ENCODE peak calls at places on chromosome 1, in six cellular contexts. One of them, this sample, is unnamed.

GRCh38 chr1:162283657-162284056 is 93.0 kb downstream of the SPATA46 start:
- DNase-seq in RWPE2: no peak
- DNase-seq in CD4-positive, alpha-beta memory T cell: no peak
- DNase-seq in heart left ventricle: peak
- DNase-seq in substantia nigra: peak
- DNase-seq in mesendoderm: no peak
- DNase-seq in this sample: no peak

GRCh38 chr1:25695991-25696330 is 79.4 kb downstream of the MAN1C1 start:
- DNase-seq in CD4-positive, alpha-beta memory T cell: no peak
- DNase-seq in RWPE2: no peak
- DNase-seq in heart left ventricle: no peak
- DNase-seq in mesendoderm: peak
- DNase-seq in substantia nigra: peak
- DNase-seq in this sample: peak

GRCh38 chr1:161266096-161266679 is 7.6 kb downstream of the PCP4L1 start:
- DNase-seq in mesendoderm: no peak
- DNase-seq in CD4-positive, alpha-beta memory T cell: no peak
- DNase-seq in substantia nigra: no peak
- DNase-seq in heart left ventricle: no peak
- DNase-seq in RWPE2: no peak
- DNase-seq in this sample: no peak

GRCh38 chr1:235741294-235741693 is 91.7 kb upstream of the GNG4 start:
- DNase-seq in substantia nigra: no peak
- DNase-seq in mesendoderm: peak
- DNase-seq in RWPE2: no peak
- DNase-seq in CD4-positive, alpha-beta memory T cell: no peak
- DNase-seq in heart left ventricle: no peak
- DNase-seq in this sample: no peak

GRCh38 chr1:233025156-233025555 is 74.7 kb downstream of the NTPCR start:
- DNase-seq in substantia nigra: peak
- DNase-seq in CD4-positive, alpha-beta memory T cell: no peak
- DNase-seq in mesendoderm: peak
- DNase-seq in RWPE2: no peak
- DNase-seq in heart left ventricle: peak
- DNase-seq in this sample: no peak

GRCh38 chr1:61424382-61424781 is 300.6 kb downstream of the TM2D1 start:
- DNase-seq in substantia nigra: no peak
- DNase-seq in RWPE2: no peak
- DNase-seq in mesendoderm: no peak
- DNase-seq in CD4-positive, alpha-beta memory T cell: no peak
- DNase-seq in heart left ventricle: no peak
- DNase-seq in this sample: no peak

GRCh38 chr1:221881805-221882581 is 140.1 kb upstream of the DUSP10 start:
- DNase-seq in heart left ventricle: no peak
- DNase-seq in RWPE2: no peak
- DNase-seq in substantia nigra: no peak
- DNase-seq in CD4-positive, alpha-beta memory T cell: no peak
- DNase-seq in mesendoderm: no peak
- DNase-seq in this sample: no peak

GRCh38 chr1:44817771-44818495 is 9.6 kb downstream of the BTBD19 start:
- DNase-seq in CD4-positive, alpha-beta memory T cell: no peak
- DNase-seq in mesendoderm: no peak
- DNase-seq in substantia nigra: no peak
- DNase-seq in RWPE2: no peak
- DNase-seq in heart left ventricle: peak
- DNase-seq in this sample: no peak

GRCh38 chr1:145877923-145878486 is 7.7 kb downstream of the ANKRD35 start:
- DNase-seq in CD4-positive, alpha-beta memory T cell: no peak
- DNase-seq in heart left ventricle: no peak
- DNase-seq in substantia nigra: no peak
- DNase-seq in RWPE2: no peak
- DNase-seq in mesendoderm: peak
- DNase-seq in this sample: no peak

GRCh38 chr1:886760-887159 is 37.0 kb upstream of the SAMD11 start:
- DNase-seq in RWPE2: no peak
- DNase-seq in CD4-positive, alpha-beta memory T cell: no peak
- DNase-seq in substantia nigra: no peak
- DNase-seq in mesendoderm: no peak
- DNase-seq in heart left ventricle: no peak
- DNase-seq in this sample: no peak

GRCh38 chr1:8604041-8604942 is 213.1 kb downstream of the RERE start:
- DNase-seq in mesendoderm: no peak
- DNase-seq in RWPE2: no peak
- DNase-seq in heart left ventricle: no peak
- DNase-seq in CD4-positive, alpha-beta memory T cell: no peak
- DNase-seq in substantia nigra: no peak
- DNase-seq in this sample: no peak

GRCh38 chr1:170461362-170461761 is 70.6 kb upstream of the GORAB start:
- DNase-seq in CD4-positive, alpha-beta memory T cell: no peak
- DNase-seq in mesendoderm: peak
- DNase-seq in RWPE2: no peak
- DNase-seq in substantia nigra: no peak
- DNase-seq in heart left ventricle: no peak
- DNase-seq in this sample: no peak

GRCh38 chr1:228337711-228338520 is 68.7 kb downstream of the TRIM11 start:
- DNase-seq in RWPE2: peak
- DNase-seq in substantia nigra: no peak
- DNase-seq in CD4-positive, alpha-beta memory T cell: no peak
- DNase-seq in mesendoderm: no peak
- DNase-seq in heart left ventricle: peak
- DNase-seq in this sample: no peak

GRCh38 chr1:179025975-179026812 is 500 bp downstream of the FAM20B start:
- DNase-seq in mesendoderm: peak
- DNase-seq in heart left ventricle: peak
- DNase-seq in substantia nigra: peak
- DNase-seq in CD4-positive, alpha-beta memory T cell: peak
- DNase-seq in RWPE2: no peak
- DNase-seq in this sample: peak
- H3K27ac ChIP-seq in mesendoderm: peak
- H3K27ac ChIP-seq in heart left ventricle: peak
- H3K27ac ChIP-seq in substantia nigra: peak
- H3K27ac ChIP-seq in CD4-positive, alpha-beta memory T cell: peak
- H3K27ac ChIP-seq in RWPE2: peak
- H3K27ac ChIP-seq in this sample: peak

GRCh38 chr1:56539403-56539802 is 40.0 kb downstream of the PLPP3 start:
- DNase-seq in substantia nigra: no peak
- DNase-seq in mesendoderm: no peak
- DNase-seq in CD4-positive, alpha-beta memory T cell: no peak
- DNase-seq in RWPE2: no peak
- DNase-seq in heart left ventricle: no peak
- DNase-seq in this sample: no peak

GRCh38 chr1:56543783-56544612 is 35.4 kb downstream of the PLPP3 start:
- DNase-seq in RWPE2: no peak
- DNase-seq in CD4-positive, alpha-beta memory T cell: no peak
- DNase-seq in mesendoderm: no peak
- DNase-seq in substantia nigra: no peak
- DNase-seq in heart left ventricle: no peak
- DNase-seq in this sample: no peak

GRCh38 chr1:56540467-56540866 is 38.9 kb downstream of the PLPP3 start:
- DNase-seq in CD4-positive, alpha-beta memory T cell: no peak
- DNase-seq in mesendoderm: no peak
- DNase-seq in RWPE2: no peak
- DNase-seq in heart left ventricle: no peak
- DNase-seq in substantia nigra: no peak
- DNase-seq in this sample: no peak

GRCh38 chr1:56542651-56543050 is 36.7 kb downstream of the PLPP3 start:
- DNase-seq in mesendoderm: no peak
- DNase-seq in RWPE2: no peak
- DNase-seq in CD4-positive, alpha-beta memory T cell: no peak
- DNase-seq in heart left ventricle: no peak
- DNase-seq in substantia nigra: no peak
- DNase-seq in this sample: no peak

DNA sequence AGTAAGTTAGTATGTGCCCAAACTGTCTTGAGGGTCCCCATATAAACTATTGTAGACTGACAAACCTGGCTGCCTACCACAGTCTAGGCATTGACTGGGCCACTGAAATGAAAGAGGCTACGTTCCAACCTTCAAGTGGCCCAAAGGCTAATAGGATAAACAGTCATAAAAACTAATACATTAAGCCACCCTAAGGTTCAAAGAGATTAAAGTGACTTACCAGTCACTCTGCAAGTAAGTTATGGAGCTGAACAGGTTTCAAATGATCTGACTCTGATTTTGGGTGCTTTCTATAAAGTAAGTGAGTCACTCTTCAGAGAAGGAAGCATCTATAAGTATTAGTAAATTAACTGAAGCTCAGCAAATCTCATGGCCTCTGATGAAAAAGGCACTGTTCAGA is 38.0 kb downstream of the PLPP3 start:
- DNase-seq in mesendoderm: no peak
- DNase-seq in CD4-positive, alpha-beta memory T cell: no peak
- DNase-seq in RWPE2: no peak
- DNase-seq in heart left ventricle: no peak
- DNase-seq in substantia nigra: no peak
- DNase-seq in this sample: no peak
- H3K27ac ChIP-seq in mesendoderm: no peak
- H3K27ac ChIP-seq in CD4-positive, alpha-beta memory T cell: no peak
- H3K27ac ChIP-seq in RWPE2: no peak
- H3K27ac ChIP-seq in heart left ventricle: no peak
- H3K27ac ChIP-seq in substantia nigra: no peak
- H3K27ac ChIP-seq in this sample: peak

DNA sequence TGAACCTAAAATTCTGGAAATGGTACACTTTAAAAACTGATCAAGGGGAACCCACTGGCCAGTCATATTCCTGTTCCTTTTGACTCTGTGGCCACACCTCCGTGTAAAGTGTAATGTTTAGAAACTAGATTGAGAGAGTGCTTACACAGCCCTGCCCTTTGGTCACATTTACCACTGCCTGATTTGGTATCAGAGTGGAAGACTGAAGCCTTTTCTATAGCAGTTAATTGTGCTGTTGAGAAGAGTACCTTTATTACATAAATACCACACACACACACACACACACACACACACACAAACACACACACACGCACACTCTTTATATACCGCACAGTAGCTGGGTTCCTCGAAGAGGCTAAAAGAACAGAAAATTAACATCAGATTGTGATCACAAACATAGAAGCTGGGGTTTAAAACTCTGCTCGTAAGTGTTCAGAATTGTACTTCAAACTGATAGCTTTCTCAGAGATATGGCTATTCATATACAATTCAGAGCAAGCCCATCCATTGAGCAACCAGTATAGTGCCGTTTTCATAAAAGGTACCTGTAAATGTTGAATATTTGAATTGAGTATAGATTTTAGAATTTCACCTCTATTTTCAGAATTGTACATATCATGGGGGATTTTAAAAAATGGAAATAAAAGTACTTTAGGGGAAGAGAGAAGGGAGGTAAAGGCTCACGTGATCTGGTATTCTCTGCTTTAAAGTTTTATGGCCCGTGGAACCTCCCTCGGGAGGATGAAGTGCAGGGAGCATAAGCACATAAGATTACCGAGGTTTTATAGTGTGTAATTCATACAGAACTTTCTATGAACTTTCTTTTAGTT is 37.5 kb downstream of the CAMTA1 start:
- DNase-seq in heart left ventricle: no peak
- DNase-seq in CD4-positive, alpha-beta memory T cell: no peak
- DNase-seq in RWPE2: no peak
- DNase-seq in mesendoderm: no peak
- DNase-seq in substantia nigra: no peak
- DNase-seq in this sample: no peak
- H3K27ac ChIP-seq in heart left ventricle: no peak
- H3K27ac ChIP-seq in CD4-positive, alpha-beta memory T cell: no peak
- H3K27ac ChIP-seq in RWPE2: no peak
- H3K27ac ChIP-seq in mesendoderm: no peak
- H3K27ac ChIP-seq in substantia nigra: no peak
- H3K27ac ChIP-seq in this sample: no peak

GRCh38 chr1:24121406-24121805 is 9.5 kb upstream of the MYOM3 start:
- DNase-seq in heart left ventricle: no peak
- DNase-seq in substantia nigra: no peak
- DNase-seq in CD4-positive, alpha-beta memory T cell: no peak
- DNase-seq in mesendoderm: no peak
- DNase-seq in RWPE2: no peak
- DNase-seq in this sample: no peak
- H3K27ac ChIP-seq in heart left ventricle: no peak
- H3K27ac ChIP-seq in substantia nigra: no peak
- H3K27ac ChIP-seq in CD4-positive, alpha-beta memory T cell: no peak
- H3K27ac ChIP-seq in mesendoderm: no peak
- H3K27ac ChIP-seq in RWPE2: no peak
- H3K27ac ChIP-seq in this sample: no peak

DNA sequence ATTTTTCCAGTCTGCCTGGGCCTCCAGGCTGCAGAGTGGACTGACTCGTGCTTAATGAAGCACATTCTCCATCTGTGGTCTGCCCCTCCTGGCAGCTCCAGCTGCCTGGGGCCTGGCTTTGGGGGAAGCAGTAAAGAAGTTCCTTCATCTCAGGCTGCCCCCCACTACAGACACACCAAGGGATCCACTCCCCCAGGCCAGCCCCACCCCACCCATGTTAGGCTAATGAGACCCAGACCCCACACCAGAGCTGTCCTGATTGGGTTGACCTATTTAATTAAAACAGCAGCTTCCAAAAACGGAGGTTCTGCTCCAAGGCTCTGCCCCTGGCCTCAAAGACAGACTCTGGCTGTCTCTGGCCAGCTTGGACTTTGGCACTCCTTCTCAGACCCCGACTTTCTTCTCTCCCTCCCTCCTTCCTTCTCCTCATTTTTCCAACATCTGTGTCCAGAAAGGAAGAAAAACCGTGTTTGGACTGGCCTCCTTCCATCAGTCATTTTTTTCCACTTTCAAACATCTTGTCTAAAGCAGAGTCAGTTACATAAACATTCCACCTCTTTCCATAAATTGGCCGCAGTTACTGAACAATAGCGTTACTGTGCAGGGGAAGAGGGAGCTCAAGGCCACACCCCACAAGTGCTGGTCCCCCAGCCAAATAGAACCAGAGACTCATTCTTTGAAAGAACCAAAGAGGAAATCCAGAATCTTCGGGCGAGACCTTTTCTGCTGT is 29.7 kb downstream of the SERTAD4 start:
- DNase-seq in mesendoderm: no peak
- DNase-seq in CD4-positive, alpha-beta memory T cell: no peak
- DNase-seq in substantia nigra: no peak
- DNase-seq in RWPE2: no peak
- DNase-seq in heart left ventricle: peak
- DNase-seq in this sample: no peak
- H3K27ac ChIP-seq in mesendoderm: no peak
- H3K27ac ChIP-seq in CD4-positive, alpha-beta memory T cell: no peak
- H3K27ac ChIP-seq in substantia nigra: no peak
- H3K27ac ChIP-seq in RWPE2: no peak
- H3K27ac ChIP-seq in heart left ventricle: peak
- H3K27ac ChIP-seq in this sample: no peak

GRCh38 chr1:17414022-17414421 is 25.5 kb downstream of the RCC2 start:
- DNase-seq in mesendoderm: no peak
- DNase-seq in CD4-positive, alpha-beta memory T cell: no peak
- DNase-seq in RWPE2: no peak
- DNase-seq in substantia nigra: no peak
- DNase-seq in heart left ventricle: no peak
- DNase-seq in this sample: no peak

GRCh38 chr1:17420361-17420760 is 19.1 kb downstream of the RCC2 start:
- DNase-seq in mesendoderm: no peak
- DNase-seq in substantia nigra: no peak
- DNase-seq in RWPE2: no peak
- DNase-seq in heart left ventricle: no peak
- DNase-seq in CD4-positive, alpha-beta memory T cell: no peak
- DNase-seq in this sample: no peak

GRCh38 chr1:17412093-17412870 is 27.2 kb downstream of the RCC2 start:
- DNase-seq in substantia nigra: no peak
- DNase-seq in mesendoderm: no peak
- DNase-seq in CD4-positive, alpha-beta memory T cell: no peak
- DNase-seq in heart left ventricle: no peak
- DNase-seq in RWPE2: no peak
- DNase-seq in this sample: no peak

GRCh38 chr1:17419626-17420328 is 19.7 kb downstream of the RCC2 start:
- DNase-seq in mesendoderm: peak
- DNase-seq in heart left ventricle: peak
- DNase-seq in CD4-positive, alpha-beta memory T cell: peak
- DNase-seq in substantia nigra: peak
- DNase-seq in RWPE2: no peak
- DNase-seq in this sample: peak

GRCh38 chr1:17416389-17416788 is 23.1 kb downstream of the RCC2 start:
- DNase-seq in RWPE2: no peak
- DNase-seq in mesendoderm: no peak
- DNase-seq in heart left ventricle: no peak
- DNase-seq in substantia nigra: no peak
- DNase-seq in CD4-positive, alpha-beta memory T cell: no peak
- DNase-seq in this sample: no peak
- H3K27ac ChIP-seq in RWPE2: no peak
- H3K27ac ChIP-seq in mesendoderm: no peak
- H3K27ac ChIP-seq in heart left ventricle: no peak
- H3K27ac ChIP-seq in substantia nigra: no peak
- H3K27ac ChIP-seq in CD4-positive, alpha-beta memory T cell: no peak
- H3K27ac ChIP-seq in this sample: no peak

This sample was measured in caudate nucleus.